ENCODE peak calls at places on chromosomes 12 and 14, in six cellular contexts. A is amniotic stem cell, I is endodermal cell, U is retina, Q is sciatic nerve, L is GDM1. H is an unnamed sample.
A peak's percentile ranks its signal among the peaks of the same experiment; 100 is the strongest.

GRCh38 chr12:6416596-6416995 is 28.2 kb upstream of the CD27 start:
- DNase-seq in A (no peak), I (no peak), U (no peak), Q (no peak), L (no peak), H (no peak)

GRCh38 chr12:119444462-119445044 is 110.0 kb downstream of the CCDC60 start:
- DNase-seq in A (no peak), I (peak; percentile 95), U (peak; percentile 62), Q (no peak), L (peak; percentile 18), H (no peak)

GRCh38 chr12:6700646-6701051 is at the start of gene PIANP:
- DNase-seq in A (peak; percentile 42), I (peak; percentile 83), U (peak; percentile 68), Q (peak; percentile 72), L (no peak), H (peak; percentile 72)

GRCh38 chr14:55804198-55804553 is 224.2 kb downstream of the KTN1 start:
- DNase-seq in A (no peak), I (no peak), U (no peak), Q (no peak), L (no peak), H (no peak)

GRCh38 chr12:13153180-13153579 is 43.3 kb upstream of the EMP1 start:
- DNase-seq in A (no peak), I (peak; percentile 63), U (no peak), Q (no peak), L (no peak), H (no peak)

GRCh38 chr14:47040490-47040889 is 388.9 kb upstream of the RPL10L start:
- DNase-seq in A (no peak), I (peak; percentile 54), U (peak; percentile 40), Q (no peak), L (no peak), H (no peak)

GRCh38 chr14:99118946-99119345 is 153.1 kb downstream of the BCL11B start:
- DNase-seq in A (no peak), I (peak; percentile 35), U (no peak), Q (no peak), L (no peak), H (no peak)

GRCh38 chr12:47349102-47349769 is 269.5 kb upstream of the AMIGO2 start:
- DNase-seq in A (no peak), I (no peak), U (no peak), Q (no peak), L (no peak), H (no peak)

GRCh38 chr12:132313182-132313581 is 16.2 kb downstream of the GALNT9 start:
- DNase-seq in A (no peak), I (no peak), U (no peak), Q (no peak), L (no peak), H (no peak)

GRCh38 chr14:105047283-105048016 is 17.8 kb downstream of the GPR132 start:
- DNase-seq in A (no peak), I (no peak), U (no peak), Q (no peak), L (no peak), H (peak; percentile 66)

H was measured in sigmoid colon.